ENCODE peak calls at places on chromosomes 1 and 21, in four cellular contexts. Z, F, D and G are unnamed samples.

GRCh38 chr1:119871881-119872280 is 24.4 kb downstream of the ADAM30 start:
- DNase-seq in D (peak), Z (no peak), F (no peak), G (no peak)

GRCh38 chr21:29121759-29122158 is 8.7 kb upstream of the MAP3K7CL start:
- DNase-seq in F (no peak), Z (no peak), D (no peak), G (no peak)

GRCh38 chr1:205967555-205968335 is 24.5 kb upstream of the SLC26A9 start:
- DNase-seq in Z (no peak), D (peak), F (no peak), G (no peak)

GRCh38 chr1:12301518-12302237 is 71.8 kb downstream of the VPS13D start:
- DNase-seq in F (no peak), D (no peak), Z (no peak), G (no peak)

GRCh38 chr1:76494807-76495206 is 372.5 kb upstream of the ST6GALNAC5 start:
- DNase-seq in D (peak), Z (no peak), F (peak), G (no peak)

GRCh38 chr1:33131191-33131590 is 50.2 kb downstream of the AZIN2 start:
- DNase-seq in F (no peak), Z (no peak), D (no peak), G (no peak)

GRCh38 chr1:226438007-226438406 is 30.1 kb upstream of the PARP1 start:
- DNase-seq in F (no peak), Z (no peak), D (no peak), G (no peak)

GRCh38 chr1:20948091-20948490 is 161.0 kb upstream of the HP1BP3 start:
- DNase-seq in D (no peak), Z (no peak), F (no peak), G (no peak)

GRCh38 chr1:161727343-161727924 is 6.1 kb downstream of the FCRLB start:
- DNase-seq in D (peak), F (peak), Z (peak), G (peak)

GRCh38 chr1:112803906-112804762 is 89.0 kb upstream of the PPM1J start:
- DNase-seq in F (peak), Z (peak), D (peak), G (peak)

GRCh38 chr1:109876617-109877319 is 33.9 kb upstream of the CSF1 start:
- DNase-seq in F (peak), D (peak), Z (no peak), G (no peak)

GRCh38 chr1:101257500-101258325 is 20.9 kb downstream of the S1PR1 start:
- DNase-seq in Z (no peak), F (no peak), D (peak), G (peak)

GRCh38 chr21:43262427-43262826 is 93.6 kb downstream of the CRYAA start:
- DNase-seq in D (peak), Z (no peak), F (peak), G (no peak)

GRCh38 chr1:43933386-43934278 is at the start of gene ARTN:
- DNase-seq in Z (no peak), F (peak), D (peak), G (no peak)

GRCh38 chr1:19921310-19921709 is 2.1 kb downstream of the PLA2G2E start:
- DNase-seq in Z (no peak), F (no peak), D (no peak), G (no peak)

GRCh38 chr1:205528446-205528886 is 24.0 kb downstream of the CDK18 start:
- DNase-seq in D (peak), Z (no peak), F (no peak), G (no peak)

GRCh38 chr1:206455681-206456344 is 14.5 kb upstream of the IKBKE start:
- DNase-seq in D (no peak), Z (no peak), F (no peak), G (no peak)